ENCODE peak calls at places on chromosomes 13 and 19, in four cellular contexts. X, V, I and K are unnamed samples.

GRCh38 chr13:108322206-108322824 is 52.8 kb downstream of the TNFSF13B start:
- DNase-seq in X (peak; percentile 67), V (no peak), I (no peak), K (no peak)

GRCh38 chr19:15563325-15563794 is 51.7 kb upstream of the CYP4F8 start:
- DNase-seq in X (peak; percentile 5), V (peak; percentile 74), I (no peak), K (no peak)

GRCh38 chr19:5407356-5407755 is 47.9 kb upstream of the ZNRF4 start:
- DNase-seq in X (peak; percentile 46), V (no peak), I (no peak), K (no peak)

GRCh38 chr19:7928334-7928706 is 2.4 kb upstream of the CTXN1 start:
- DNase-seq in X (no peak), V (no peak), I (no peak), K (no peak)

GRCh38 chr13:43865892-43866291 is 13.6 kb downstream of the CCDC122 start:
- DNase-seq in X (peak; percentile 89), V (no peak), I (no peak), K (no peak)

GRCh38 chr13:74136089-74136658 is 2.0 kb upstream of the KLF12 start:
- DNase-seq in X (peak; percentile 73), V (peak; percentile 59), I (no peak), K (peak; percentile 53)

GRCh38 chr13:19772306-19772705 is 10.4 kb downstream of the PSPC1 start:
- DNase-seq in X (no peak), V (no peak), I (no peak), K (no peak)

GRCh38 chr13:31031482-31031881 is 99.0 kb downstream of the TEX26 start:
- DNase-seq in X (no peak), V (no peak), I (no peak), K (no peak)

GRCh38 chr19:23996549-23996948 is 81.9 kb downstream of the ZNF726 start:
- DNase-seq in X (peak; percentile 14), V (no peak), I (no peak), K (no peak)

GRCh38 chr19:1154731-1155351 is 19.2 kb downstream of the SBNO2 start:
- DNase-seq in X (peak; percentile 92), V (peak; percentile 90), I (peak; percentile 83), K (no peak)

GRCh38 chr13:79405501-79405830 is 589 bp downstream of the RBM26 start:
- DNase-seq in X (peak; percentile 31), V (no peak), I (peak; percentile 25), K (no peak)

DNA sequence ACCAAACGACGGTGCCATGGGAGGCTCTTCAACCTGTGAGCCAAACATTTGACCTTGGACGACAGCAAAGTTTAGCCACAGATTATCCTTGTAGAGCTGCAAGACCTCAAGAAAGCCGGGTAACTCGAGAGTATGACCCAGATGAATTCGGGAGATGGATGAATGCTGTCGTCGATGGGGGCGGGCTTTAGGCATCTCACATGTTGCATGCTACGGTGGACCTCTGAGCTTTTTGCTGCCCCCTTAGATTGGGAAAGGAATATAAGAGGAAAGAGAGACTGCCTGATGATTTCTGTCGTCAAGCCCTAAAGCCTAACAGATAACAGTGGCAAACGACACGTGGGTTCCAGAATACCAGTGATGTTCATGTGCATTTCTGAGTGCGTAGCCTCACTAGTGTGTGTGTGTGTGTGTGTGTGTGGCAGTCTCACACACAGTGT is 716 bp upstream of the ABCC4 start:
- DNase-seq in X (no peak), V (no peak), I (no peak), K (no peak)
- TF ChIP-seq CTCF in X (no peak), V (no peak), I (no peak), K (no peak)

DNA sequence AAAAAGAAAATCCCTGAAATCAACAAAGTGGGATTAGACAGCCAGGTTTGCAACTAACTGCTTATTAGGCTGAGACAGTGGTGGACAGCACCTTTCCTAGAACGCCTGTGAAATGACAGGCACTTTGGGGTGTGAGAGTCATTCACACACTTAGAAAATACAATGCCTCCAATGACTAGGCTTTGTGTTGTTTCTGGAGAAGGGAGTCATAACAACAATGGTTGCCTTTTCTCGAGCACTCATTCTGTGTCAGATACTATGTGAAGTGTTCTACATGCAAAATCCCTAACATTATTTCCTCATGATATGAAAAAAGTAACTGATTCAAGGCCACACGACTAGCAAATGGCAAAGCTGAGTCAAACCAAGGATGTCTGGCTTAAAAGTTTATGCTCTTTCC is 41.2 kb downstream of the SACS start:
- DNase-seq in X (peak; percentile 6), V (no peak), I (no peak), K (no peak)
- TF ChIP-seq CTCF in X (no peak), V (no peak), I (no peak), K (no peak)

DNA sequence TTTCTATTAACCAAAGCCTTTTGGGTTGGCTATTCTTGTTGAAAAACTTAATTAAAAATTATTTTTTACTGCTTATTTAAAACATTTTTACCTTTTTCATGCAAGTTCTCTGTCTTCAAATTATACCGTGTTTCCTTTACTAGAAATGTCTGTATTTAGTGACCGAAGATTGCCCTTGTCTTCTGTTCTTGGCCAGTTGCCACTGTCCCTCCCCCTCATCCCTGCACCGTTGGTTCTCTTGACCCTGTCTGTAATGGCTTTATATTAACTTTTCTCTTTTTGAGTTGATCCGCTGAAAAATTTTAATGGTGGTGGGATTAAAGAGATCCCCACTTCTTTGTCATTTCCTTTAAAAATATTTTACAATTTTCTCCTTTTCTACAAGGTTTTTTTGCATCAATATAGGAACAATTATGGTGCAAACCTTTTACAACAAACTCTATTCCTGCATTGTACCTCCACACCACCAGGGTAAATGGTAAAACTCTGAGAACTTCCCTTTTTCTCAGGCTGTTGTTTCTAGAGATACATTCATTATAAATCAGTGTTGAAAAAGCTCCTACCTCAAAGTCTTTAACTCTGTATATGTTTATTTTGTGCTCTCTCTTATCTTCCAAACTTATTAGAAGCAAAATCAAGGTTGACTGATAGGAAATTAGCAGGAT is 12.9 kb upstream of the RNF113B start:
- DNase-seq in X (no peak), V (no peak), I (no peak), K (no peak)
- TF ChIP-seq CTCF in X (peak; percentile 9), V (no peak), I (no peak), K (no peak)

GRCh38 chr19:45095496-45096413 is 2.8 kb downstream of the PPP1R37 start:
- DNase-seq in X (no peak), V (no peak), I (no peak), K (no peak)
- TF ChIP-seq CTCF in X (no peak), V (no peak), I (no peak), K (no peak)

DNA sequence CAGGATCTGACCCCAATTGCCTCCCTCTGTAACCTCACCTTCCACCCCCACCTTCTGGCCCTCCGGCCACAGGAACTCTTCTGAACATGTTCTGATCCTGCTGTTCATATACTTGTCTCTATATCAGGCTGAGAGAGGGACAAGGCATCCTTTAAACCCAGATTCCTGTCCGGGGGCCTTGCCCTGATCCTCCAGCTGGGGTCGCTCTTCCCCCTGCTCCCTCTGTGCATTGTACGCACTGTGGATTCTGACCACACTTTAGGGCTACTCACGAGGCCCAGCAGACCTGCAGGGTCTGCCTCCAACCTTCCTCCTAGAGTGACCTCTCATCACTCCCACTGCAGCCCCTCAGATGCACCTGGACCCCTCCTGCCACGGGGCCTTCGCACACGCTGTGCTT is 269.3 kb downstream of the UQCRFS1 start:
- DNase-seq in X (no peak), V (no peak), I (no peak), K (no peak)
- TF ChIP-seq CTCF in X (no peak), V (no peak), I (no peak), K (no peak)

GRCh38 chr13:39600766-39601165 is 2.2 kb downstream of the LHFPL6 start:
- DNase-seq in X (peak; percentile 68), V (peak; percentile 65), I (no peak), K (peak; percentile 12)
- TF ChIP-seq CTCF in X (peak; percentile 69), V (peak; percentile 72), I (no peak), K (no peak)

DNA sequence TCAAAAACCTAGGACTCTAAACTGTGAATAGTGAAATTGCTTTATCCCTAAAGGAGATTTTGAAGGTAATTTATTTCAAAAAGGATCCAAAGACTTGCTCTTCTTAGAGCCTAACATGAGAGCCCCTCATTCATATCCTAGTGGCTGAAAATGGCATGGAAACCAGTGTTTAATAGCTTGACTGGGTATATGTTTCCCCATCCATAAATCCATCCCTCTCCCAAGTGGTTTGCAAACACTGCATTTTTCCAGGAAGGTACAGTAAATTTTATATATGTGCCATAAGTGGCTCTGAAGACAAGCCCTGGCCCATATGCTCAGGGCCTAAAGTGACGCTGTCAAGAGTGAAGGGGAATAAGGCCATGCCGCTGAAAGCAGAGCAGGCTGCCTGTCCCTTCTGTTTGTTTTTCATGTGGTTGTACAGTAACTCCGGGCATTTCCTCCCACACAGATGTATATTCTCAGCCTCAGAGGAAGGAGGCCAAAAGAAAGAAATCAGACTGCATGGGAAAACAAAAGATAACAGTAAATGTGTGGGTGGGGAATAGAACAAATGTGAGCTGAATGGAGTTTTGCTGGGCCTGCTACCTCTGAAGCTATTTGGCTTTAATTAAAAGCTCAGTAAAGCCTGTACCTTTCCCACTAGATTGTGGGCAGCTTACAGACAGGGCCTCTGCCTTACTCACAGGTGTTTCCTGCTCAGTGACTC is 181.9 kb downstream of the PCDH9 start:
- DNase-seq in X (peak; percentile 84), V (no peak), I (no peak), K (no peak)
- TF ChIP-seq CTCF in X (no peak), V (no peak), I (no peak), K (no peak)

DNA sequence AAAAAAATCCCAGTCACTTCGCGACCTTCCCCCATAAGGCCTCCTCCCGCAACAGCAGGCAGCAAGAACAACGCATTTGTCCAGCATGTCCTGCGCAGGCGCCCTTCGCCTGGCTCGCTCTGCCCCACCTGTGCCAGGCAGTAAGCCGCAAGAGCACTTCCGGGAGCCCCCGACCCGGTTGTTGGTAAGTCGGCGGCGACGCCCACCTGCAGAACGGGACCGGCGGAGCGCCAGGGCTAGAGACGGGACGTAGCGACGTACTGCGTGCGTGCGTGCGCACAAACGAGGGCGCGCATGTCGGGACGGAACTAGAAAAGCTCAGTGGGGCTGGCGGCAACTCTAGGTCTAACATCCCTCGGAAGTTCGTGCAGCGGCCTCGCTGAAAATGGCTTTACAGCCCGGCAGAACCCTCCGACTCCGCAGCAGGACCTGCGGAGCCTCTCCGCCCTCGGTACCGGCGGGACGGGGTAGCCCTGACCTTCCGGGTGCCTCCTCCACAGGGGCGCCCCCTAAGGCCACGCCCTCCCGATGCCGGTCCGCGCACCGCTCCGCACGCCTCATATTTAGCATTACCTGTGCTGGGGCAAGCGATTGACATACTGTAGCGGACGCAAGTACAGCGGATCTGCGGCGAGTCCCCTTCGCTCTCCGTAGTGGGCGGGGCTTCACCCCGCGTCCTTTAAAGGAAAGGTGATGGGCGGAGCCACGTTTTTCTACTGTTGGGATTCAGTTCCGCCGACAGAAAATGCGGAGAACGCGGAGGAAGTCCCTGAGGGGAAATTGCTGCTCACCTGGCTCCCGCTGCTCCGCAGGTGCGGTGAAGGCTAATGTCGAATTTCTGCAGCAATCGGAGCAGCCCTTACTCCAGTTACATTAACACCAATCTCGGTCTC is at the start of gene MTIF3:
- DNase-seq in X (peak; percentile 92), V (peak; percentile 96), I (peak; percentile 96), K (peak; percentile 93)
- TF ChIP-seq CTCF in X (peak; percentile 2), V (peak; percentile 14), I (no peak), K (no peak)